ENCODE peak calls at places on chromosomes 11 and 22, in five cellular contexts. One of them, this sample, is unnamed.

GRCh38 chr11:114846040-114846791 is 167.9 kb downstream of the NXPE2 start:
- DNase-seq in psoas muscle: peak
- DNase-seq in tibial artery: no peak
- DNase-seq in nephron progenitor cell: no peak
- DNase-seq in body of pancreas: no peak
- DNase-seq in this sample: no peak

GRCh38 chr11:66373261-66373660 is 1.7 kb upstream of the SLC29A2 start:
- DNase-seq in psoas muscle: peak
- DNase-seq in body of pancreas: no peak
- DNase-seq in tibial artery: no peak
- DNase-seq in nephron progenitor cell: no peak
- DNase-seq in this sample: no peak

GRCh38 chr11:6586434-6587359 is 16.7 kb downstream of the RRP8 start:
- DNase-seq in tibial artery: no peak
- DNase-seq in nephron progenitor cell: no peak
- DNase-seq in psoas muscle: no peak
- DNase-seq in body of pancreas: no peak
- DNase-seq in this sample: no peak

GRCh38 chr11:123532131-123532530 is 102.1 kb downstream of the GRAMD1B start:
- DNase-seq in psoas muscle: no peak
- DNase-seq in body of pancreas: no peak
- DNase-seq in nephron progenitor cell: no peak
- DNase-seq in tibial artery: no peak
- DNase-seq in this sample: no peak

GRCh38 chr22:42334875-42335512 is 64.5 kb upstream of the TCF20 start:
- DNase-seq in tibial artery: no peak
- DNase-seq in nephron progenitor cell: no peak
- DNase-seq in body of pancreas: no peak
- DNase-seq in psoas muscle: no peak
- DNase-seq in this sample: no peak

GRCh38 chr22:27962268-27963191 is 43.5 kb upstream of the PITPNB start:
- DNase-seq in body of pancreas: no peak
- DNase-seq in tibial artery: no peak
- DNase-seq in psoas muscle: peak
- DNase-seq in nephron progenitor cell: no peak
- DNase-seq in this sample: no peak

GRCh38 chr11:121365304-121365703 is 72.7 kb downstream of the SC5D start:
- DNase-seq in tibial artery: no peak
- DNase-seq in psoas muscle: no peak
- DNase-seq in nephron progenitor cell: no peak
- DNase-seq in body of pancreas: no peak
- DNase-seq in this sample: no peak

GRCh38 chr11:86477495-86478155 is 102.9 kb downstream of the CCDC81 start:
- DNase-seq in tibial artery: no peak
- DNase-seq in nephron progenitor cell: no peak
- DNase-seq in body of pancreas: no peak
- DNase-seq in psoas muscle: no peak
- DNase-seq in this sample: no peak

GRCh38 chr11:10307022-10307410 is 2.1 kb downstream of the ADM start:
- DNase-seq in tibial artery: no peak
- DNase-seq in body of pancreas: no peak
- DNase-seq in nephron progenitor cell: no peak
- DNase-seq in psoas muscle: no peak
- DNase-seq in this sample: no peak

GRCh38 chr11:66015094-66015881 is 3.5 kb downstream of the CST6 start:
- DNase-seq in body of pancreas: no peak
- DNase-seq in psoas muscle: peak
- DNase-seq in tibial artery: peak
- DNase-seq in nephron progenitor cell: no peak
- DNase-seq in this sample: no peak

GRCh38 chr22:40213478-40213877 is 35.8 kb downstream of the TNRC6B start:
- DNase-seq in psoas muscle: no peak
- DNase-seq in nephron progenitor cell: no peak
- DNase-seq in body of pancreas: no peak
- DNase-seq in tibial artery: no peak
- DNase-seq in this sample: no peak

GRCh38 chr11:108985611-108986279 is 320.9 kb downstream of the DDX10 start:
- DNase-seq in tibial artery: no peak
- DNase-seq in psoas muscle: no peak
- DNase-seq in nephron progenitor cell: no peak
- DNase-seq in body of pancreas: no peak
- DNase-seq in this sample: no peak

GRCh38 chr22:50739279-50739691 is 1.3 kb downstream of the ACR start:
- DNase-seq in psoas muscle: peak
- DNase-seq in tibial artery: peak
- DNase-seq in body of pancreas: no peak
- DNase-seq in nephron progenitor cell: no peak
- DNase-seq in this sample: no peak

GRCh38 chr11:64263021-64263946 is 12.0 kb downstream of the PLCB3 start:
- DNase-seq in tibial artery: no peak
- DNase-seq in body of pancreas: no peak
- DNase-seq in psoas muscle: peak
- DNase-seq in nephron progenitor cell: peak
- DNase-seq in this sample: no peak

GRCh38 chr11:129723146-129723963 is 92.3 kb upstream of the TMEM45B start:
- DNase-seq in psoas muscle: no peak
- DNase-seq in tibial artery: no peak
- DNase-seq in nephron progenitor cell: no peak
- DNase-seq in body of pancreas: no peak
- DNase-seq in this sample: no peak

GRCh38 chr11:34674038-34674437 is 53.1 kb downstream of the EHF start:
- DNase-seq in body of pancreas: no peak
- DNase-seq in tibial artery: no peak
- DNase-seq in nephron progenitor cell: no peak
- DNase-seq in psoas muscle: no peak
- DNase-seq in this sample: no peak

GRCh38 chr11:12135185-12135584 is 24.8 kb downstream of the MICAL2 start:
- DNase-seq in nephron progenitor cell: no peak
- DNase-seq in psoas muscle: no peak
- DNase-seq in tibial artery: no peak
- DNase-seq in body of pancreas: no peak
- DNase-seq in this sample: no peak

GRCh38 chr11:1197431-1197885 is 25.4 kb upstream of the MUC5B start:
- DNase-seq in psoas muscle: peak
- DNase-seq in body of pancreas: peak
- DNase-seq in tibial artery: peak
- DNase-seq in nephron progenitor cell: no peak
- DNase-seq in this sample: peak

GRCh38 chr11:60785136-60785535 is at the start of gene MS4A10:
- DNase-seq in tibial artery: no peak
- DNase-seq in psoas muscle: no peak
- DNase-seq in body of pancreas: no peak
- DNase-seq in nephron progenitor cell: no peak
- DNase-seq in this sample: no peak

GRCh38 chr11:65639623-65640482 is 2.0 kb downstream of the SIPA1 start:
- DNase-seq in nephron progenitor cell: no peak
- DNase-seq in psoas muscle: no peak
- DNase-seq in body of pancreas: no peak
- DNase-seq in tibial artery: no peak
- DNase-seq in this sample: no peak

GRCh38 chr22:35517769-35518530 is 22.7 kb upstream of the RASD2 start:
- DNase-seq in tibial artery: no peak
- DNase-seq in nephron progenitor cell: no peak
- DNase-seq in body of pancreas: no peak
- DNase-seq in psoas muscle: no peak
- DNase-seq in this sample: no peak

GRCh38 chr11:1060885-1061616 is 13.6 kb upstream of the MUC2 start:
- DNase-seq in nephron progenitor cell: no peak
- DNase-seq in body of pancreas: peak
- DNase-seq in tibial artery: no peak
- DNase-seq in psoas muscle: peak
- DNase-seq in this sample: no peak

GRCh38 chr11:117851852-117852251 is 24.6 kb downstream of the FXYD6 start:
- DNase-seq in psoas muscle: no peak
- DNase-seq in body of pancreas: no peak
- DNase-seq in nephron progenitor cell: no peak
- DNase-seq in tibial artery: peak
- DNase-seq in this sample: no peak

GRCh38 chr11:72240461-72241289 is 3.3 kb downstream of the PHOX2A start:
- DNase-seq in psoas muscle: no peak
- DNase-seq in nephron progenitor cell: peak
- DNase-seq in body of pancreas: no peak
- DNase-seq in tibial artery: peak
- DNase-seq in this sample: no peak

GRCh38 chr11:832529-833113 is at the start of gene CD151:
- DNase-seq in nephron progenitor cell: peak
- DNase-seq in psoas muscle: peak
- DNase-seq in body of pancreas: peak
- DNase-seq in tibial artery: no peak
- DNase-seq in this sample: no peak

DNA sequence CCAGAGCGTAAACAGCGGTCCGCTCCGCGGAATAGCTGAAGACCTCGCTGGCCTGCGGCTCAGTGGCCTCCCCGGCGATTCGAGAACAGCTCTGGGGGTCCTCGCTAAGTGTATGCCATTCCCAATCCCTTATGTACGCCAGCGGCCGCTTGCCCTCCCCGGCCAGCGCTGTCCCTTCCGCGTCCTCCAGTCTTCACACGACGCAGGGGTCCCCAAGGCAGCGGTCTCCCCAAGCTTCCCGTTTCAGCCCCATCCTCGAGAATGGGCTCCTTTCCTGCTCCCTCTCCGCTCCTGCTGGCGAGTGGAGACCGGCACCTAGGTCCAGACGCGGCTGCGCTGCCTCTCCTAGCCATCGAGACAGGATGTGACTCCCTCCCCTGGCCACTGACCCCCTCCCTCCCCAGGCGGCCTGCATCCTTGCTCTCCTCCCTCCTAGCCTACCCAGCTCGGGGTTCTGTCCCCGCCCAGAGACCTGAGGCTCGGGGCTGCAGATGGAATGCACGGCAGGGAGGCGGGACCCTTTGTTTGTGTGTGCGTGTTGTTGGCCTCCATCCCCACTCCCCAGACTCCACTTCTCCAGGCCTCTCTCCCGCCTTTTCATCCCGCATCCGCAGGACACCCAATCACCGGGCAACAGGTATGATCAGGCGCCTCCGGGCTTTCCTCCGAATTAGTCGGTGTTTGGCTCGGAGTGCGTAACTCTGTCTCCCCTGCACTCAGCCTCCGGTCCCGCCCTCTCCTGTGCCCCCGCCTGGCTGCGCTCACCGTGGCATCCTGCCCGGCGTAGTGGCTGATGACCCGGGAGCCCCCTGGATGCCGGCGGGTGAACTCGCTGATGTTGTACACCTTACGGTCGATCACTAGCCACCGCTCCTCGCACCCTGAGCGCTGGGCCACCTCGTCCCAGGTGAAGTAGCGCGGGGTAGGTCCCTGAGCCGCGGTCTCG is 740 bp downstream of the FADS1 start:
- DNase-seq in nephron progenitor cell: peak
- DNase-seq in psoas muscle: peak
- DNase-seq in tibial artery: peak
- DNase-seq in body of pancreas: peak
- DNase-seq in this sample: peak
- TF ChIP-seq CTCF in nephron progenitor cell: no peak
- TF ChIP-seq CTCF in psoas muscle: no peak
- TF ChIP-seq CTCF in tibial artery: no peak
- TF ChIP-seq CTCF in body of pancreas: no peak
- TF ChIP-seq CTCF in this sample: no peak

GRCh38 chr11:45644981-45645889 is 20.2 kb downstream of the CHST1 start:
- DNase-seq in body of pancreas: no peak
- DNase-seq in nephron progenitor cell: no peak
- DNase-seq in psoas muscle: no peak
- DNase-seq in tibial artery: no peak
- DNase-seq in this sample: no peak

GRCh38 chr11:45641961-45642360 is 23.5 kb downstream of the CHST1 start:
- DNase-seq in nephron progenitor cell: no peak
- DNase-seq in psoas muscle: no peak
- DNase-seq in body of pancreas: no peak
- DNase-seq in tibial artery: no peak
- DNase-seq in this sample: no peak

GRCh38 chr11:45646275-45646970 is 19.0 kb downstream of the CHST1 start:
- DNase-seq in psoas muscle: no peak
- DNase-seq in tibial artery: no peak
- DNase-seq in nephron progenitor cell: no peak
- DNase-seq in body of pancreas: no peak
- DNase-seq in this sample: no peak

GRCh38 chr11:45647329-45647728 is 18.1 kb downstream of the CHST1 start:
- DNase-seq in nephron progenitor cell: no peak
- DNase-seq in tibial artery: no peak
- DNase-seq in body of pancreas: no peak
- DNase-seq in psoas muscle: no peak
- DNase-seq in this sample: no peak

DNA sequence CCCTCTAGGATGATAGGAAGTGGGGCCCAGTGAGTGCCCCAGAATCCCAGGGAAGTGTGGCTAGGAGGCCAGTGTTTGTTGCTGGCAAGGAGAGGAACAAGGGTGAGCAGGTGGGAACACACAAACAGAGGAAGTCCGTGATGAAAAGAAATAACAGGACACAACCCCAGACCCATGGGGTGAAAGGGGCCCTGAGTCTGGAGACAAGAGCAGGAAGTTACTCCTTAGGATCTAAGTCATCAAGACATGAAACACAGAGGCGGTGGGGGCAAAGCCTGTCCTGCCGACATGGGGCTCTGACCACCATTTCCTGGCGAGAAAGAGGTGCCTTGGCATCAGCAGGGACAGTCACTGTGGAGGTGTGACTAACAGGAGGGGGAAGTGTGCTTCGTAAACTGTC is 21.8 kb downstream of the CHST1 start:
- DNase-seq in psoas muscle: no peak
- DNase-seq in body of pancreas: no peak
- DNase-seq in tibial artery: no peak
- DNase-seq in nephron progenitor cell: no peak
- DNase-seq in this sample: no peak
- TF ChIP-seq CTCF in psoas muscle: no peak
- TF ChIP-seq CTCF in body of pancreas: no peak
- TF ChIP-seq CTCF in tibial artery: no peak
- TF ChIP-seq CTCF in nephron progenitor cell: no peak
- TF ChIP-seq CTCF in this sample: no peak

GRCh38 chr22:44623771-44624510 is 78.1 kb upstream of the PRR5 start:
- DNase-seq in psoas muscle: peak
- DNase-seq in nephron progenitor cell: peak
- DNase-seq in body of pancreas: no peak
- DNase-seq in tibial artery: no peak
- DNase-seq in this sample: no peak
- TF ChIP-seq CTCF in psoas muscle: no peak
- TF ChIP-seq CTCF in nephron progenitor cell: peak
- TF ChIP-seq CTCF in body of pancreas: no peak
- TF ChIP-seq CTCF in tibial artery: no peak
- TF ChIP-seq CTCF in this sample: peak

GRCh38 chr11:24153337-24153736 is 343.5 kb upstream of the LUZP2 start:
- DNase-seq in nephron progenitor cell: no peak
- DNase-seq in tibial artery: no peak
- DNase-seq in psoas muscle: no peak
- DNase-seq in body of pancreas: no peak
- DNase-seq in this sample: no peak

GRCh38 chr11:24161587-24161986 is 335.3 kb upstream of the LUZP2 start:
- DNase-seq in tibial artery: no peak
- DNase-seq in nephron progenitor cell: no peak
- DNase-seq in body of pancreas: no peak
- DNase-seq in psoas muscle: no peak
- DNase-seq in this sample: no peak

GRCh38 chr11:24155792-24156191 is 341.1 kb upstream of the LUZP2 start:
- DNase-seq in nephron progenitor cell: peak
- DNase-seq in tibial artery: no peak
- DNase-seq in body of pancreas: no peak
- DNase-seq in psoas muscle: no peak
- DNase-seq in this sample: no peak
- TF ChIP-seq CTCF in nephron progenitor cell: no peak
- TF ChIP-seq CTCF in tibial artery: no peak
- TF ChIP-seq CTCF in body of pancreas: no peak
- TF ChIP-seq CTCF in psoas muscle: no peak
- TF ChIP-seq CTCF in this sample: no peak

This sample was measured in CD14-positive monocyte.